ENCODE peak calls at places on chromosome 6, in nine cellular contexts. One of them, this sample, is unnamed.

GRCh38 chr6:109893606-109894005 is 84.5 kb upstream of the GPR6 start:
- DNase-seq in cardiac muscle cell: no peak
- DNase-seq in Caco-2: no peak
- DNase-seq in K562: no peak
- DNase-seq in uterus: no peak
- DNase-seq in lower leg skin: no peak
- DNase-seq in IMR-90: no peak
- DNase-seq in HepG2: no peak
- DNase-seq in NB4: peak; percentile 46
- DNase-seq in this sample: no peak

GRCh38 chr6:56242343-56242742 is 5.0 kb downstream of the COL21A1 start:
- DNase-seq in K562: no peak
- DNase-seq in cardiac muscle cell: no peak
- DNase-seq in IMR-90: no peak
- DNase-seq in Caco-2: no peak
- DNase-seq in HepG2: no peak
- DNase-seq in uterus: no peak
- DNase-seq in NB4: no peak
- DNase-seq in lower leg skin: no peak
- DNase-seq in this sample: no peak

GRCh38 chr6:147099974-147100373 is 104.2 kb upstream of the STXBP5 start:
- DNase-seq in HepG2: no peak
- DNase-seq in NB4: no peak
- DNase-seq in IMR-90: peak; percentile 93
- DNase-seq in K562: no peak
- DNase-seq in lower leg skin: no peak
- DNase-seq in cardiac muscle cell: no peak
- DNase-seq in Caco-2: no peak
- DNase-seq in uterus: no peak
- DNase-seq in this sample: no peak

GRCh38 chr6:132749111-132749510 is 8.6 kb downstream of the VNN2 start:
- DNase-seq in Caco-2: no peak
- DNase-seq in uterus: no peak
- DNase-seq in NB4: peak; percentile 35
- DNase-seq in HepG2: no peak
- DNase-seq in IMR-90: peak; percentile 58
- DNase-seq in K562: no peak
- DNase-seq in cardiac muscle cell: no peak
- DNase-seq in lower leg skin: no peak
- DNase-seq in this sample: no peak

GRCh38 chr6:4017847-4018193 is 61.1 kb downstream of the FAM217A start:
- DNase-seq in HepG2: peak; percentile 51
- DNase-seq in lower leg skin: no peak
- DNase-seq in uterus: no peak
- DNase-seq in NB4: peak; percentile 66
- DNase-seq in K562: no peak
- DNase-seq in cardiac muscle cell: peak; percentile 23
- DNase-seq in Caco-2: no peak
- DNase-seq in IMR-90: peak; percentile 34
- DNase-seq in this sample: no peak

GRCh38 chr6:156955494-156956183 is 178.5 kb downstream of the ARID1B start:
- DNase-seq in K562: no peak
- DNase-seq in lower leg skin: no peak
- DNase-seq in IMR-90: no peak
- DNase-seq in Caco-2: no peak
- DNase-seq in uterus: no peak
- DNase-seq in HepG2: no peak
- DNase-seq in NB4: peak; percentile 30
- DNase-seq in cardiac muscle cell: no peak
- DNase-seq in this sample: no peak

GRCh38 chr6:104404377-104404776 is 455.3 kb downstream of the HACE1 start:
- DNase-seq in cardiac muscle cell: no peak
- DNase-seq in Caco-2: no peak
- DNase-seq in K562: no peak
- DNase-seq in lower leg skin: no peak
- DNase-seq in uterus: no peak
- DNase-seq in IMR-90: no peak
- DNase-seq in HepG2: no peak
- DNase-seq in NB4: no peak
- DNase-seq in this sample: no peak

GRCh38 chr6:119461187-119461586 is 111.6 kb upstream of the MAN1A1 start:
- DNase-seq in lower leg skin: no peak
- DNase-seq in NB4: no peak
- DNase-seq in uterus: no peak
- DNase-seq in IMR-90: no peak
- DNase-seq in Caco-2: no peak
- DNase-seq in HepG2: no peak
- DNase-seq in K562: no peak
- DNase-seq in cardiac muscle cell: no peak
- DNase-seq in this sample: no peak

GRCh38 chr6:163571730-163572129 is 157.2 kb downstream of the QKI start:
- DNase-seq in HepG2: no peak
- DNase-seq in IMR-90: no peak
- DNase-seq in K562: no peak
- DNase-seq in cardiac muscle cell: no peak
- DNase-seq in uterus: no peak
- DNase-seq in Caco-2: no peak
- DNase-seq in NB4: no peak
- DNase-seq in lower leg skin: no peak
- DNase-seq in this sample: no peak
- H3K4me3 ChIP-seq in HepG2: no peak overlapping the region
- H3K4me3 ChIP-seq in IMR-90: no peak overlapping the region
- H3K4me3 ChIP-seq in K562: no peak overlapping the region
- H3K4me3 ChIP-seq in cardiac muscle cell: no peak overlapping the region
- H3K4me3 ChIP-seq in uterus: no peak overlapping the region
- H3K4me3 ChIP-seq in Caco-2: no peak overlapping the region
- H3K4me3 ChIP-seq in NB4: no peak overlapping the region
- H3K4me3 ChIP-seq in lower leg skin: no peak overlapping the region
- H3K4me3 ChIP-seq in this sample: no peak overlapping the region

GRCh38 chr6:90294008-90294511 is 2.6 kb downstream of the BACH2 start:
- DNase-seq in lower leg skin: no peak
- DNase-seq in K562: no peak
- DNase-seq in Caco-2: no peak
- DNase-seq in cardiac muscle cell: no peak
- DNase-seq in HepG2: no peak
- DNase-seq in uterus: no peak
- DNase-seq in NB4: no peak
- DNase-seq in IMR-90: no peak
- DNase-seq in this sample: no peak
- H3K4me3 ChIP-seq in lower leg skin: no peak overlapping the region
- H3K4me3 ChIP-seq in K562: no peak overlapping the region
- H3K4me3 ChIP-seq in Caco-2: no peak overlapping the region
- H3K4me3 ChIP-seq in cardiac muscle cell: peak overlapping the region; percentile 87
- H3K4me3 ChIP-seq in HepG2: no peak overlapping the region
- H3K4me3 ChIP-seq in uterus: no peak overlapping the region
- H3K4me3 ChIP-seq in NB4: no peak overlapping the region
- H3K4me3 ChIP-seq in IMR-90: no peak overlapping the region
- H3K4me3 ChIP-seq in this sample: no peak overlapping the region

GRCh38 chr6:130140084-130140483 is 82.7 kb downstream of the SAMD3 start:
- DNase-seq in NB4: peak; percentile 46
- DNase-seq in IMR-90: peak; percentile 28
- DNase-seq in lower leg skin: no peak
- DNase-seq in Caco-2: no peak
- DNase-seq in K562: no peak
- DNase-seq in HepG2: no peak
- DNase-seq in uterus: no peak
- DNase-seq in cardiac muscle cell: no peak
- DNase-seq in this sample: no peak

GRCh38 chr6:130136803-130137202 is 85.9 kb downstream of the SAMD3 start:
- DNase-seq in K562: no peak
- DNase-seq in uterus: no peak
- DNase-seq in lower leg skin: no peak
- DNase-seq in Caco-2: no peak
- DNase-seq in IMR-90: peak; percentile 75
- DNase-seq in cardiac muscle cell: no peak
- DNase-seq in NB4: no peak
- DNase-seq in HepG2: no peak
- DNase-seq in this sample: no peak

GRCh38 chr6:130134594-130134993 is 88.2 kb downstream of the SAMD3 start:
- DNase-seq in HepG2: no peak
- DNase-seq in NB4: no peak
- DNase-seq in IMR-90: peak; percentile 16
- DNase-seq in Caco-2: no peak
- DNase-seq in lower leg skin: no peak
- DNase-seq in cardiac muscle cell: no peak
- DNase-seq in uterus: no peak
- DNase-seq in K562: no peak
- DNase-seq in this sample: no peak

GRCh38 chr6:130138116-130138908 is 84.4 kb downstream of the SAMD3 start:
- DNase-seq in uterus: no peak
- DNase-seq in K562: no peak
- DNase-seq in Caco-2: no peak
- DNase-seq in cardiac muscle cell: no peak
- DNase-seq in IMR-90: no peak
- DNase-seq in HepG2: no peak
- DNase-seq in lower leg skin: no peak
- DNase-seq in NB4: no peak
- DNase-seq in this sample: no peak

DNA sequence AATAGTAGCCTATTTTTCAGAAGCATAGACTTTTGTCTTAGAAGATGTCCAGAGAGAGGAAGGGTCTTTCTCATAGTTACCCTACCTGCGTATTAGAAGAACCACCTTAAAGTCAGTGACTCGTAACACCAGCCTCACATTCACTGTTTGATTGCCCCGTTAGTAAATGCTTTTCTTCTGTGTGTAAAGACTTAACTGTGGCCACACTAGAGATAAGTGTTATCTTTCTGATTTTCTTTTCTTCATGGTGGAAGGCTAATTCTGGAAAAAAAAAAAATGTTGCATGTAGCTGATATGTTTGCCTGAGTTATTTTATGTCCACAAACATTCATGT is 83.9 kb downstream of the SAMD3 start:
- DNase-seq in HepG2: no peak
- DNase-seq in cardiac muscle cell: no peak
- DNase-seq in IMR-90: no peak
- DNase-seq in K562: no peak
- DNase-seq in Caco-2: peak; percentile 15
- DNase-seq in uterus: no peak
- DNase-seq in NB4: no peak
- DNase-seq in lower leg skin: no peak
- DNase-seq in this sample: no peak
- H3K4me3 ChIP-seq in HepG2: no peak overlapping the region
- H3K4me3 ChIP-seq in cardiac muscle cell: no peak overlapping the region
- H3K4me3 ChIP-seq in IMR-90: no peak overlapping the region
- H3K4me3 ChIP-seq in K562: no peak overlapping the region
- H3K4me3 ChIP-seq in Caco-2: no peak overlapping the region
- H3K4me3 ChIP-seq in uterus: no peak overlapping the region
- H3K4me3 ChIP-seq in NB4: no peak overlapping the region
- H3K4me3 ChIP-seq in lower leg skin: no peak overlapping the region
- H3K4me3 ChIP-seq in this sample: no peak overlapping the region

DNA sequence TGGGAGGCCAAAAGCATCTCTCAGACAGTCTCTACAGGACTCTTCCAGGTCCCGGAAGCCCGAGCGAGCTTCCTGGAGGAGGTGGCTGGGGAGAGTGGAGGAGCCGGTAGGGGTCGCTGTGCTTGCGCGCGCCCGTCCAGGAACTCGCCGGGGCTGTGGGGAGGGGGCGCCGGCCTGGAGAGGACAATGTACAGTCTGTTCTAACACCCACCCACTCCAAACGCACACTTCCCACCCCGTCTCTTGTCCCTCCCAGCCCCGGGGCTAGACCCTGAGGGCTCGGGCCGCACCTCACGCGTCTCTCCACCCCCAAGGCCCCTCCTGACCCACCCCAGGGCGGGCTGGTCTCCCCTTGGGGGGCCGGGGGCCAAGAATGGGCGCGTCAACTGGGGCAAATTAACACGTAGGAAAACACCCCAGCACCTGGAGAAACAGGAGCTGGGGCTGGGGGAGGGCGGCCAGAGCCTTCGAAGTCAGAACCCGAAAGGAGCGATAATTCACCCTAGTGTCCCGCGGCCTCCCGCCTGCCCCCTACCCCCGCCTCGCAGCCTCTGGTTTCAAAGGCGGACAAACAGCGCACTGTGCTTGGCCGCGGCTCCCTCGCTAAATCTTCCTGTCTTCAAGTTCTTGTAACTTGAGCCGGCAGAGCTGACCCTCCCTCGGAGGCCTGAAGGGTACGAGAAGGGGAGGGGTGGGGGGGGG is 103.2 kb upstream of the FOXP4 start:
- DNase-seq in K562: peak; percentile 81
- DNase-seq in NB4: no peak
- DNase-seq in Caco-2: no peak
- DNase-seq in uterus: peak; percentile 94
- DNase-seq in IMR-90: peak; percentile 27
- DNase-seq in lower leg skin: peak; percentile 86
- DNase-seq in cardiac muscle cell: peak; percentile 92
- DNase-seq in HepG2: no peak
- DNase-seq in this sample: peak; percentile 71
- H3K4me3 ChIP-seq in K562: peak overlapping the region; percentile 26
- H3K4me3 ChIP-seq in NB4: no peak overlapping the region
- H3K4me3 ChIP-seq in Caco-2: no peak overlapping the region
- H3K4me3 ChIP-seq in uterus: no peak overlapping the region
- H3K4me3 ChIP-seq in IMR-90: no peak overlapping the region
- H3K4me3 ChIP-seq in lower leg skin: no peak overlapping the region
- H3K4me3 ChIP-seq in cardiac muscle cell: peak overlapping the region; percentile 17
- H3K4me3 ChIP-seq in HepG2: peak overlapping the region; percentile 57
- H3K4me3 ChIP-seq in this sample: peak overlapping the region; percentile 47